ENCODE peak calls at places on chromosomes 3 and 15, in eight cellular contexts. One of them, this sample, is unnamed.

GRCh38 chr3:60363817-60364216 is 887.4 kb downstream of the FHIT start:
- DNase-seq in SK-N-SH: no peak
- DNase-seq in suprapubic skin: no peak
- DNase-seq in stomach: no peak
- DNase-seq in HepG2: no peak
- DNase-seq in sigmoid colon: no peak
- DNase-seq in H1: no peak
- DNase-seq in esophagus muscularis mucosa: no peak
- DNase-seq in this sample: no peak

GRCh38 chr3:127822836-127823589 is 698 bp upstream of the MGLL start:
- DNase-seq in SK-N-SH: peak; percentile 84
- DNase-seq in stomach: peak; percentile 54
- DNase-seq in sigmoid colon: peak; percentile 89
- DNase-seq in H1: no peak
- DNase-seq in esophagus muscularis mucosa: no peak
- DNase-seq in suprapubic skin: peak; percentile 78
- DNase-seq in HepG2: no peak
- DNase-seq in this sample: peak; percentile 82

GRCh38 chr3:45100998-45101407 is 45.2 kb downstream of the CDCP1 start:
- DNase-seq in HepG2: no peak
- DNase-seq in SK-N-SH: no peak
- DNase-seq in suprapubic skin: no peak
- DNase-seq in esophagus muscularis mucosa: no peak
- DNase-seq in sigmoid colon: no peak
- DNase-seq in stomach: no peak
- DNase-seq in H1: no peak
- DNase-seq in this sample: no peak

GRCh38 chr3:21216598-21216997 is 534.4 kb downstream of the ZNF385D start:
- DNase-seq in sigmoid colon: no peak
- DNase-seq in suprapubic skin: no peak
- DNase-seq in HepG2: no peak
- DNase-seq in esophagus muscularis mucosa: no peak
- DNase-seq in H1: peak; percentile 49
- DNase-seq in SK-N-SH: no peak
- DNase-seq in stomach: no peak
- DNase-seq in this sample: no peak

GRCh38 chr3:62667714-62668113 is 207.5 kb downstream of the CADPS start:
- DNase-seq in H1: peak; percentile 55
- DNase-seq in sigmoid colon: no peak
- DNase-seq in HepG2: peak; percentile 4
- DNase-seq in SK-N-SH: no peak
- DNase-seq in stomach: no peak
- DNase-seq in esophagus muscularis mucosa: no peak
- DNase-seq in suprapubic skin: no peak
- DNase-seq in this sample: no peak

GRCh38 chr3:127666684-127667083 is 6.1 kb upstream of the ABTB1 start:
- DNase-seq in suprapubic skin: no peak
- DNase-seq in HepG2: no peak
- DNase-seq in SK-N-SH: no peak
- DNase-seq in esophagus muscularis mucosa: no peak
- DNase-seq in stomach: no peak
- DNase-seq in sigmoid colon: no peak
- DNase-seq in H1: no peak
- DNase-seq in this sample: no peak

GRCh38 chr3:182800508-182800907 is 7.2 kb downstream of the ATP11B start:
- DNase-seq in HepG2: no peak
- DNase-seq in esophagus muscularis mucosa: no peak
- DNase-seq in stomach: no peak
- DNase-seq in H1: no peak
- DNase-seq in sigmoid colon: no peak
- DNase-seq in SK-N-SH: no peak
- DNase-seq in suprapubic skin: no peak
- DNase-seq in this sample: no peak

GRCh38 chr3:134250717-134251220 is at the start of gene RYK:
- DNase-seq in sigmoid colon: peak; percentile 84
- DNase-seq in suprapubic skin: peak; percentile 90
- DNase-seq in SK-N-SH: peak; percentile 97
- DNase-seq in H1: peak; percentile 88
- DNase-seq in HepG2: peak; percentile 83
- DNase-seq in stomach: peak; percentile 84
- DNase-seq in esophagus muscularis mucosa: peak; percentile 94
- DNase-seq in this sample: peak; percentile 86

GRCh38 chr3:44995142-44995770 is 19.2 kb downstream of the EXOSC7 start:
- DNase-seq in stomach: peak; percentile 37
- DNase-seq in HepG2: no peak
- DNase-seq in sigmoid colon: peak; percentile 70
- DNase-seq in suprapubic skin: no peak
- DNase-seq in SK-N-SH: peak; percentile 80
- DNase-seq in H1: no peak
- DNase-seq in esophagus muscularis mucosa: no peak
- DNase-seq in this sample: no peak

GRCh38 chr3:183328823-183329222 is 75.8 kb downstream of the B3GNT5 start:
- DNase-seq in H1: no peak
- DNase-seq in SK-N-SH: no peak
- DNase-seq in sigmoid colon: no peak
- DNase-seq in HepG2: no peak
- DNase-seq in stomach: no peak
- DNase-seq in suprapubic skin: no peak
- DNase-seq in esophagus muscularis mucosa: no peak
- DNase-seq in this sample: no peak

GRCh38 chr3:158819282-158819681 is 17.4 kb downstream of the MFSD1 start:
- DNase-seq in sigmoid colon: no peak
- DNase-seq in stomach: no peak
- DNase-seq in SK-N-SH: no peak
- DNase-seq in suprapubic skin: no peak
- DNase-seq in esophagus muscularis mucosa: no peak
- DNase-seq in H1: no peak
- DNase-seq in HepG2: no peak
- DNase-seq in this sample: no peak

GRCh38 chr15:63019539-63020109 is 22.9 kb upstream of the TPM1 start:
- DNase-seq in SK-N-SH: no peak
- DNase-seq in suprapubic skin: no peak
- DNase-seq in stomach: peak; percentile 69
- DNase-seq in HepG2: peak; percentile 50
- DNase-seq in esophagus muscularis mucosa: no peak
- DNase-seq in sigmoid colon: peak; percentile 78
- DNase-seq in H1: no peak
- DNase-seq in this sample: no peak

GRCh38 chr3:21484323-21485154 is 266.5 kb downstream of the ZNF385D start:
- DNase-seq in esophagus muscularis mucosa: no peak
- DNase-seq in H1: peak; percentile 77
- DNase-seq in stomach: peak; percentile 65
- DNase-seq in HepG2: peak; percentile 29
- DNase-seq in SK-N-SH: peak; percentile 22
- DNase-seq in sigmoid colon: no peak
- DNase-seq in suprapubic skin: no peak
- DNase-seq in this sample: peak; percentile 8

GRCh38 chr3:73213906-73214305 is 152.4 kb downstream of the EBLN2 start:
- DNase-seq in sigmoid colon: no peak
- DNase-seq in esophagus muscularis mucosa: no peak
- DNase-seq in stomach: no peak
- DNase-seq in H1: no peak
- DNase-seq in HepG2: no peak
- DNase-seq in SK-N-SH: no peak
- DNase-seq in suprapubic skin: no peak
- DNase-seq in this sample: no peak

GRCh38 chr15:56014685-56015084 is 21.3 kb upstream of the NEDD4 start:
- DNase-seq in esophagus muscularis mucosa: no peak
- DNase-seq in sigmoid colon: no peak
- DNase-seq in suprapubic skin: no peak
- DNase-seq in stomach: no peak
- DNase-seq in SK-N-SH: no peak
- DNase-seq in H1: no peak
- DNase-seq in HepG2: no peak
- DNase-seq in this sample: no peak

GRCh38 chr3:102485701-102486100 is 50.9 kb downstream of the ZPLD1 start:
- DNase-seq in stomach: no peak
- DNase-seq in sigmoid colon: no peak
- DNase-seq in esophagus muscularis mucosa: no peak
- DNase-seq in H1: no peak
- DNase-seq in suprapubic skin: no peak
- DNase-seq in HepG2: no peak
- DNase-seq in SK-N-SH: no peak
- DNase-seq in this sample: no peak

GRCh38 chr3:196064006-196064405 is 17.9 kb downstream of the TFRC start:
- DNase-seq in SK-N-SH: no peak
- DNase-seq in sigmoid colon: no peak
- DNase-seq in suprapubic skin: no peak
- DNase-seq in H1: no peak
- DNase-seq in esophagus muscularis mucosa: no peak
- DNase-seq in HepG2: no peak
- DNase-seq in stomach: no peak
- DNase-seq in this sample: no peak

GRCh38 chr3:32867954-32868353 is 50.2 kb downstream of the TRIM71 start:
- DNase-seq in HepG2: no peak
- DNase-seq in SK-N-SH: no peak
- DNase-seq in stomach: no peak
- DNase-seq in esophagus muscularis mucosa: no peak
- DNase-seq in sigmoid colon: no peak
- DNase-seq in H1: no peak
- DNase-seq in suprapubic skin: no peak
- DNase-seq in this sample: no peak
- TF ChIP-seq EP300 in HepG2: no peak
- TF ChIP-seq EP300 in SK-N-SH: no peak
- TF ChIP-seq EP300 in stomach: no peak
- TF ChIP-seq EP300 in esophagus muscularis mucosa: no peak
- TF ChIP-seq EP300 in sigmoid colon: no peak
- TF ChIP-seq EP300 in H1: no peak
- TF ChIP-seq EP300 in suprapubic skin: no peak
- TF ChIP-seq EP300 in this sample: no peak

DNA sequence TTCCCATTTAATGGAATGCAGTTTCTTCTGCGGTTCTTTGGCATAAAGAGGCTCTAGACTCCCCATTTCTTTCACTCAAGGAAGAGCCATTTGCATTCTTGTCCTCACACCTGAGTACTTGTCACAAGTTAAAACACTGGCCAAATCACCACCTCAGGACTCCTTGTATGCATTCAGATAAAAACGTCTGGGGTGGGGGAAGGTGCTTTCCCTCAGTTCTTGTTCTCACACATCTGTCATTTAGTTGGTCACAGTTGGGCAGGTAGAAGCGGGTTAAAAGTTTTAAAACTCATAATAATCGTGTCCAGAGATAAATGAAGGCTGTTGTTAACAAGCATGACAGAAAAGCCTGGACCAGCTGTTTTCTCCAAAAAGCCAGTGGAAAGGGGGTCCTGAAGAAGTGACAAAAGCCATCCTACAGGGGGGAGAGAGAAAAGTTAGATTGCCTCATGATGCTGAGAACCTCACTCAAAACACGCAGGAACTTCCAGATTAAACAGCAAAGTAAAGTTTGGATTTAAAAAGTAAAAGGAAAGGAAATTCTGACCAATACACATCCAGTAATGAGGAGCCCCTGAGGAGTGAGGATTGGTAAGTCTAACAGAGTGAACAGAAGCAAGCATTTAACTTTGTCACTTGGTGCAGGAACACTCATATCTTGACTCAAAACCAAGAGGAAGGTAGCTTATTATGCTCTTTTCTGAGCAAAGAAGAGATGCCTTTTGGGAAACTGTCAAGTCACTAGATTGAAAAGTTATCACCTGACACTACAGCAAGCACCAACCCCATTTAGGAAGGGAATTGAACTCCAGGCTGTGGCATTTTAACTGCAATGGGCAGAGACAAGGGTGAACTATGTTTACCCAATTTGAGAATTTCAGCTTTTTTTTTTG is 2.8 kb downstream of the BCL2L10 start:
- DNase-seq in HepG2: no peak
- DNase-seq in stomach: no peak
- DNase-seq in H1: no peak
- DNase-seq in sigmoid colon: no peak
- DNase-seq in esophagus muscularis mucosa: no peak
- DNase-seq in suprapubic skin: no peak
- DNase-seq in SK-N-SH: no peak
- DNase-seq in this sample: no peak
- TF ChIP-seq POLR2AphosphoS5 in HepG2: no peak
- TF ChIP-seq POLR2AphosphoS5 in stomach: no peak
- TF ChIP-seq POLR2AphosphoS5 in H1: no peak
- TF ChIP-seq POLR2AphosphoS5 in sigmoid colon: no peak
- TF ChIP-seq POLR2AphosphoS5 in esophagus muscularis mucosa: no peak
- TF ChIP-seq POLR2AphosphoS5 in suprapubic skin: no peak
- TF ChIP-seq POLR2AphosphoS5 in SK-N-SH: no peak
- TF ChIP-seq POLR2AphosphoS5 in this sample: no peak

DNA sequence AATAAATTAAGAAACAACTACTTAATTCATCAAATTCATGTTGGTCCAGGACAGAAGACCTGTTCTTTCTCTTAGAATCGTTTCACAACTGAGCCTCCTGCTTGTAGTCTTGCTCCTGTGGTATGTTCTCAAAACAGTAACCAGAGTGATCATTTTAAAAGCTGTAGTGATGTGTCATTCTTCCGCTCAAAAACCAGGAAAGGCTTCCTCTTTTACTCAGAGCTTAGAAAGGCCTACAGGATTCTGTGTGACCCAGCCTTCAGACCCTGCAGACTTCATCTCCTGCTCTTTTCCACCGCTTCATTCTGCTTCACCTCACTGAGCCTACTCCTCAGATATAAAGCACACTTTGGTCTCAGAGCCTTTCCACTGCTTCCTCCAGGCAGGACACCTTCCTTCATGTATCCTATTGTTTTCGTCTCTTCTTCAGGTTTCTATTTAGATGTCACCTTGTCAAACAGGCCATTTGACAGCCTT is 22.7 kb downstream of the ST6GAL1 start:
- DNase-seq in H1: no peak
- DNase-seq in suprapubic skin: no peak
- DNase-seq in esophagus muscularis mucosa: no peak
- DNase-seq in SK-N-SH: no peak
- DNase-seq in stomach: no peak
- DNase-seq in sigmoid colon: no peak
- DNase-seq in HepG2: no peak
- DNase-seq in this sample: no peak
- TF ChIP-seq EP300 in H1: no peak
- TF ChIP-seq EP300 in suprapubic skin: no peak
- TF ChIP-seq EP300 in esophagus muscularis mucosa: no peak
- TF ChIP-seq EP300 in SK-N-SH: no peak
- TF ChIP-seq EP300 in stomach: no peak
- TF ChIP-seq EP300 in sigmoid colon: no peak
- TF ChIP-seq EP300 in HepG2: no peak
- TF ChIP-seq EP300 in this sample: no peak

DNA sequence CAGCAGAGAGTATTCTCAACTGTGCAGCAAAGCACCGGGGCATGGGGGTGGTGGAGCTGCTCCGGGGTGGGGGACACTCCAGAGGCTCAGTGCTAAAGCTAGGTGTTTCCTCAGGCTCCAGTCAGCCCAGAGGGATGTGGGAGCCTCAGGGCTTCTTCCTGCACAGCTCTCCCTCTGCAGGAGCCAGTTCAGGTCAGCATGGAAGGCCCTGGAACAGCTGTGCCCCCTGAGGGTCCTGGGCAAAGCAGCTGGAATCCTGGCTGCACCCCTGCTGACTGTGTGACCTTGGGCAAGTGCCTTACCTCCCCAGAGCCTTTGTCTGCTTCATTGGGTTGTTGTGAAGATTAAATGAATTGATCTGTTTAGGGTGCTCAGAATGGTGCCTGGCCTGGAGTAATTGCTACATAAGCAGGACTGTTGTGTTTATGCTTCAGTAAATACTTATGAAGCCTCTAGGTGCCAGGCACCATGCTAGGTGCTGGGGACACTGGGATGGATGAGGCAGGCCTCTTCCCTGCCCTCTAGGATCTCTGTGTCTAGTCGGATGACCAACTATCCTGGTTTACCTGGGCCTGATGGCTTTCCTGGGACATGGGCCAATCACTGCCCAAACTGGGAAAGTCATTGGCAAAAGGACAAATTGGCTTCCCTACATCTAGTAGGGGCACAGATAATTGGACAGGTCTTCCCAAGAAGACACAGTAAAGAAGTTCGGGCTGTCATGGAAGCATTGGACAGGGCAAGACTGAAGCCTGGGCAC is 64.2 kb upstream of the LCTL start:
- DNase-seq in esophagus muscularis mucosa: no peak
- DNase-seq in stomach: no peak
- DNase-seq in HepG2: no peak
- DNase-seq in H1: no peak
- DNase-seq in suprapubic skin: no peak
- DNase-seq in sigmoid colon: no peak
- DNase-seq in SK-N-SH: no peak
- DNase-seq in this sample: no peak
- TF ChIP-seq POLR2AphosphoS5 in esophagus muscularis mucosa: no peak
- TF ChIP-seq POLR2AphosphoS5 in stomach: no peak
- TF ChIP-seq POLR2AphosphoS5 in HepG2: no peak
- TF ChIP-seq POLR2AphosphoS5 in H1: no peak
- TF ChIP-seq POLR2AphosphoS5 in suprapubic skin: no peak
- TF ChIP-seq POLR2AphosphoS5 in sigmoid colon: no peak
- TF ChIP-seq POLR2AphosphoS5 in SK-N-SH: no peak
- TF ChIP-seq POLR2AphosphoS5 in this sample: no peak

This sample was measured in transverse colon.